ENCODE peak calls at places on chromosomes 7 and 10, in five cellular contexts. One of them, this sample, is unnamed.

GRCh38 chr10:21134645-21135395 is 237.7 kb upstream of the NEBL start:
- DNase-seq in spleen: no peak
- DNase-seq in gastrocnemius medialis: no peak
- DNase-seq in astrocyte of the spinal cord: peak; percentile 87
- DNase-seq in AG04449: no peak
- DNase-seq in this sample: no peak

GRCh38 chr7:28698744-28699291 is 259.3 kb downstream of the TRIL start:
- DNase-seq in gastrocnemius medialis: no peak
- DNase-seq in spleen: no peak
- DNase-seq in astrocyte of the spinal cord: no peak
- DNase-seq in AG04449: no peak
- DNase-seq in this sample: no peak

GRCh38 chr7:22094413-22095304 is 149.0 kb upstream of the CDCA7L start:
- DNase-seq in astrocyte of the spinal cord: no peak
- DNase-seq in AG04449: no peak
- DNase-seq in spleen: no peak
- DNase-seq in gastrocnemius medialis: no peak
- DNase-seq in this sample: peak; percentile 9

GRCh38 chr10:91573320-91573719 is 59.6 kb downstream of the PPP1R3C start:
- DNase-seq in astrocyte of the spinal cord: no peak
- DNase-seq in spleen: no peak
- DNase-seq in AG04449: no peak
- DNase-seq in gastrocnemius medialis: no peak
- DNase-seq in this sample: no peak

GRCh38 chr7:55140221-55140980 is 121.6 kb downstream of the EGFR start:
- DNase-seq in spleen: no peak
- DNase-seq in astrocyte of the spinal cord: peak; percentile 48
- DNase-seq in gastrocnemius medialis: peak; percentile 60
- DNase-seq in AG04449: peak; percentile 44
- DNase-seq in this sample: no peak

GRCh38 chr10:100359030-100359432 is 12.0 kb downstream of the SCD start:
- DNase-seq in spleen: no peak
- DNase-seq in AG04449: no peak
- DNase-seq in gastrocnemius medialis: no peak
- DNase-seq in astrocyte of the spinal cord: no peak
- DNase-seq in this sample: no peak

GRCh38 chr7:33108931-33109757 is at the start of gene RP9:
- DNase-seq in spleen: peak; percentile 95
- DNase-seq in astrocyte of the spinal cord: peak; percentile 67
- DNase-seq in gastrocnemius medialis: peak; percentile 40
- DNase-seq in AG04449: no peak
- DNase-seq in this sample: no peak

GRCh38 chr7:148575640-148576411 is 14.7 kb upstream of the C7orf33 start:
- DNase-seq in gastrocnemius medialis: peak; percentile 40
- DNase-seq in spleen: peak; percentile 85
- DNase-seq in astrocyte of the spinal cord: peak; percentile 60
- DNase-seq in AG04449: peak; percentile 4
- DNase-seq in this sample: no peak

GRCh38 chr10:31912289-31912688 is 16.3 kb downstream of the ARHGAP12 start:
- DNase-seq in spleen: no peak
- DNase-seq in AG04449: no peak
- DNase-seq in astrocyte of the spinal cord: peak; percentile 29
- DNase-seq in gastrocnemius medialis: no peak
- DNase-seq in this sample: no peak

GRCh38 chr10:31914370-31914769 is 14.3 kb downstream of the ARHGAP12 start:
- DNase-seq in gastrocnemius medialis: no peak
- DNase-seq in spleen: no peak
- DNase-seq in AG04449: no peak
- DNase-seq in astrocyte of the spinal cord: no peak
- DNase-seq in this sample: no peak

GRCh38 chr10:31910016-31910415 is 18.6 kb downstream of the ARHGAP12 start:
- DNase-seq in astrocyte of the spinal cord: no peak
- DNase-seq in spleen: no peak
- DNase-seq in AG04449: no peak
- DNase-seq in gastrocnemius medialis: no peak
- DNase-seq in this sample: no peak

GRCh38 chr10:31908157-31908556 is 20.5 kb downstream of the ARHGAP12 start:
- DNase-seq in AG04449: no peak
- DNase-seq in astrocyte of the spinal cord: no peak
- DNase-seq in gastrocnemius medialis: no peak
- DNase-seq in spleen: no peak
- DNase-seq in this sample: no peak

GRCh38 chr10:31912898-31913847 is 15.5 kb downstream of the ARHGAP12 start:
- DNase-seq in AG04449: no peak
- DNase-seq in spleen: no peak
- DNase-seq in astrocyte of the spinal cord: peak; percentile 48
- DNase-seq in gastrocnemius medialis: no peak
- DNase-seq in this sample: no peak
- H3K4me3 ChIP-seq in AG04449: no peak overlapping the region
- H3K4me3 ChIP-seq in spleen: no peak overlapping the region
- H3K4me3 ChIP-seq in astrocyte of the spinal cord: no peak overlapping the region
- H3K4me3 ChIP-seq in gastrocnemius medialis: peak overlapping the region; percentile 8
- H3K4me3 ChIP-seq in this sample: no peak overlapping the region

DNA sequence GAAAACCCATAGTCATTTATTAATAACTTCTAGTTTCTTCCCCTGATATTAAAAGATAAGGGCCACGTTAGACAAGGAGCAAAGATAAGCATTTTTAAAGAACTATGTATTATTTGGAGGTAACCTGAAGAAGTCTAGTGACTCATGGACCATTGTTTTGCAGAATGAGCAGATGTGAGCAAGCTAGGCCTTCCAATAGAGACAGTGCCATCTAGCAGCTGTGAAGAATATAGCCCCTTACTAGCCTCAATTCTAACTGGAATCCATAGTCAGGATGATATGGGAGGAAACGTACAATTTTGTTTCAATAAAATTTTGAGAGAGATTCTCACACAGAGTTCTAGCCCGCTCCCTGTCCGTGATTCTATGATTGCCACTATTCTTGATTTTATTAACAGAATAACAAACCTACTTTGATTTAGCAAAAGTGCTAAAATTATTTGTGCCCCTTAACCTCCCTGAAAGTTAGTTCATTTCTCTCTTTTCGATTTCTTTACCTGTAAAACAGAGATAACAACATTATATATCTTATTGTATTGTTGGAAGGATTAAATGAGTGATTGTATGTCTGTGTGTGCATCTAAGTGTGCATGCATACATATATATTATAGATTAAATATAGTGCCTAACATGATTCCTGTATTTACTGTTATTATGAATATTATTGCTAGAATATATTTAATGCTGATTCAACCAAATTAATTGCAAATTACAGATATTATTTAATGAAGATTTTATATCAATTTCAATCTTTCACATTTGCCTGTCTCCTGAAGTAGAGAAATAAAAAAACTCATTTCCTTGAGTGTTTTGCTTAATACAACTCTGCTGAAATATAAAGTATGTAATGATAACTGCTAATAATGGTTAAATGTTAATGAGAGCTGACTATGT is 22.7 kb downstream of the FAM237B start:
- DNase-seq in gastrocnemius medialis: no peak
- DNase-seq in spleen: no peak
- DNase-seq in AG04449: no peak
- DNase-seq in astrocyte of the spinal cord: peak; percentile 63
- DNase-seq in this sample: peak; percentile 11
- TF ChIP-seq CTCF in gastrocnemius medialis: no peak
- TF ChIP-seq CTCF in spleen: peak; percentile 39
- TF ChIP-seq CTCF in AG04449: peak; percentile 61
- TF ChIP-seq CTCF in astrocyte of the spinal cord: peak; percentile 87
- TF ChIP-seq CTCF in this sample: peak; percentile 83

DNA sequence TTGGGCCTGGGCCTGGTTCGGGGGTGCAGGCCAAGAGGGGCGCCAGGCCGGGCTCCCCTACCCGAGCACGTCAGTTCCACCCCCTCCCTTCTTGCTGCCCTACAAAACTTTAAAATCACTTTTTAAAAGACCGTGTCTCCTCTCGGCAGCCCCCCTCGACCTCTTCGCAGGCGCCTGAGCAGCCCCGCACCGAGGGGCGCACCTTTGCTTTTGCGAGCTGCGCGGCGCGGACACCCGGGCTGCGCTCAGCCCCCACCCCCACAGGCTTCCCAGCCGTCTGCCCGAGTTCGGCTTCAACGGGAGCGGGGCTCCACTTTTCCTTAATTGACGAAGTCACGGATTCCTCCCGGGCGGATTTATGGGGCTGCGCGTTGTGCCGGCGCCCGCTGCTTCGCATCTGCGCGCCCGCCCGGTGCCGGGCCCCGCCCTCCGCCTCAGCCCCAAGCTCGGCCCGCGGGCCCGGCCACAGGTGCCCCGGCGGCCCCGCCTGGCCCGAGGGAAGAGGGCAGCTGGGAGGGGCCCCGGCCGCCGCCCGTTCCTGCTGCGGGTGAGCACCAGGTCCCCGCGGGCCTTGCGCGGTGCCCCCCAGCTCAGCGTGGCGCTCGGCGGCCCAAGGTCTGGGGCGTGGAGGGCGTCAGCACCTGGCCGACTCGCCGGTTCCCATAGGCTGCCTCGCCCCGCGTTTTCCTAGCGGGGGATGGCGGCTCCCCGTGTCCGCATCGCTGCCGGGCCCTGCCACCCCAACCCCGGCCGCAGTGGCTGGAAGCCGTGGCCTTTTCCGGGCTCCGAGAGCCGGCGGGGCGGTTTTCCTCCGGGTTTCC is 10.8 kb upstream of the MNX1 start:
- DNase-seq in astrocyte of the spinal cord: no peak
- DNase-seq in gastrocnemius medialis: no peak
- DNase-seq in AG04449: no peak
- DNase-seq in spleen: peak; percentile 66
- DNase-seq in this sample: no peak
- H3K4me3 ChIP-seq in astrocyte of the spinal cord: no peak overlapping the region
- H3K4me3 ChIP-seq in gastrocnemius medialis: peak overlapping the region; percentile 7
- H3K4me3 ChIP-seq in AG04449: no peak overlapping the region
- H3K4me3 ChIP-seq in spleen: peak overlapping the region; percentile 17
- H3K4me3 ChIP-seq in this sample: no peak overlapping the region

DNA sequence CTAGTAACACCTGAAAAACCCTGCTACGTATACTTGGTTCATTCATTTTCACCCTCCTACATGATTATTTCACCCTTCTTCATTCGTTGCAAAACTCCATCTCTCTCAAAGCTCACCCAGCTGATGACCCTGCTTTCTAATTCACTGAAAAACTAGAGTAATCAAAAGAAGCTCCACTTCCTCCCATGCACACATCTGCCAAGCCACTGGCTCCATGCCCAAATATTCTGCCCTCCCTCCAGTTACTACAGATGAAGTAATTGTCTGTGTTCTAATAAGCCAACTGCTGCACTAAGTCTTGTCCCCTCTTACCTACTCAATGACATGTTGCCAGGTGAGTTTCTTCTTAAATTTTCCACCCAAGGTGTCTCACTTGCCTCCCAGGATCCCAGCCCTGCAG is 96.9 kb upstream of the CCDC71L start:
- DNase-seq in spleen: no peak
- DNase-seq in astrocyte of the spinal cord: peak; percentile 15
- DNase-seq in gastrocnemius medialis: peak; percentile 27
- DNase-seq in AG04449: no peak
- DNase-seq in this sample: no peak
- TF ChIP-seq CTCF in spleen: no peak
- TF ChIP-seq CTCF in astrocyte of the spinal cord: no peak
- TF ChIP-seq CTCF in gastrocnemius medialis: no peak
- TF ChIP-seq CTCF in AG04449: no peak
- TF ChIP-seq CTCF in this sample: no peak

DNA sequence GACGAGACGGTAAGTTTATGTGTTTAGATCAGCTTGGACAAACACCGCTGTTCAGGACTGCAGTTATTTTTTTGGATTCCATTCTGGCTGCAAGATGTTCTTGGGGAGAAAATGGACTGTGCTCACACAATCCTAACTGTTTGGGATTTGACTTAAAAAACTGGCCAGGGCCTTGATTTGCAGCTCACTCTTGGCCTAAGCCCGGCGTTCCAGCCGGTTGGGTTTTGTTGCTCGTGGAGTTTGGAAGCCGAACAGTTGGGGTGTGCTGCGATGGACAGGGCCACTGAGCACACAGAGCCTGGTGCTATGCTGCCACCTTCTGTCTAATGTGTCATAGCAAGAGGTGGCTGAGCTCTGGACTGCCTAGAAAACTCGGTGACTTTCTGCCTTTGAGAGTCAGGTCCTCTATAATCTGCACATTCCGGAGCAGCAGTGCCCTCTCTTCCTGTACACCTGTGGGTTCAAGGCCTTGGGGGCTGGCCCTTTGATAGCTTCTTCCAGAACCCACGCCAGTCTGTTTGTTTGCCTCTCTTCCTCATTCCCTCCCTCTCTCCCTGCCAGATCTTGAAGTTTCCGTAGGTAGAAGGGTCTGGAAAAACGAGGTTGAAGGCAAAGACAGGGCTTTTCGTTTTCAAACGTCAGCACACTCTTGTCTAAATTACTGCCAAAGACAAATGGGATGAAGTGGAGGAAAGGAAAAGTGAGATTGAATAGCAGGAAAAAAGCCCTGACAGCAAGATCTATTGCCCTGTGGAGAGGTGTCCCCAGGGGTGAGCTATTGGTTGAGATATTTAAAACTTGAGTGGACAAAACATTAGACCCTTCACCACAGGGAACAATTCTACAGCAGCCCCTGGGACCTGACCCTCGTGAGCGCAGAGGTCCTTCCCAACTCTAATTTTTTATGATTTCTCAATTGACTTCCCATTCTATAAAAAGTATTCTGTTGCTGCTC is 167.6 kb upstream of the HABP2 start:
- DNase-seq in gastrocnemius medialis: peak; percentile 73
- DNase-seq in astrocyte of the spinal cord: peak; percentile 83
- DNase-seq in spleen: peak; percentile 86
- DNase-seq in AG04449: peak; percentile 59
- DNase-seq in this sample: peak; percentile 35
- H3K4me3 ChIP-seq in gastrocnemius medialis: no peak overlapping the region
- H3K4me3 ChIP-seq in astrocyte of the spinal cord: no peak overlapping the region
- H3K4me3 ChIP-seq in spleen: no peak overlapping the region
- H3K4me3 ChIP-seq in AG04449: no peak overlapping the region
- H3K4me3 ChIP-seq in this sample: no peak overlapping the region

GRCh38 chr7:1925349-1925748 is 255.3 kb downstream of the ELFN1 start:
- DNase-seq in astrocyte of the spinal cord: no peak
- DNase-seq in spleen: peak; percentile 32
- DNase-seq in AG04449: no peak
- DNase-seq in gastrocnemius medialis: no peak
- DNase-seq in this sample: no peak
- TF ChIP-seq CTCF in astrocyte of the spinal cord: peak; percentile 32
- TF ChIP-seq CTCF in spleen: no peak
- TF ChIP-seq CTCF in AG04449: peak; percentile 15
- TF ChIP-seq CTCF in gastrocnemius medialis: no peak
- TF ChIP-seq CTCF in this sample: peak; percentile 28

This sample was measured in BJ.